ENCODE peak calls at places on chromosomes 16 and 17, in nine cellular contexts. T is GM03348; M is uterus; N is neural progenitor cell; Q is MV-4-11; Y is HS-5; I is T-helper 22 cell; J is activated CD4-positive, alpha-beta T cell treated with anti-CD3 and anti-CD28 coated beads, Interleukin-2, amount 50 U/mL, for 1 hour; G is NCI-H69. P is an unnamed sample.

GRCh38 chr17:69557339-69557738 is 142.8 kb downstream of the MAP2K6 start:
- DNase-seq in T (no peak), M (no peak), N (no peak), Q (no peak), Y (no peak), I (no peak), J (no peak), G (no peak), P (no peak)

GRCh38 chr17:2192367-2193028 is 111.1 kb downstream of the SMG6 start:
- DNase-seq in T (peak), M (peak), N (no peak), Q (peak), Y (peak), I (no peak), J (peak), G (no peak), P (peak)

GRCh38 chr17:493666-494065 is 141.1 kb upstream of the RPH3AL start:
- DNase-seq in T (no peak), M (no peak), N (no peak), Q (no peak), Y (no peak), I (no peak), J (no peak), G (no peak), P (no peak)

GRCh38 chr17:45029096-45029495 is 22.3 kb downstream of the DCAKD start:
- DNase-seq in T (no peak), M (no peak), N (no peak), Q (no peak), Y (no peak), I (no peak), J (no peak), G (no peak), P (no peak)

GRCh38 chr17:10050597-10051101 is 145.6 kb upstream of the RCVRN start:
- DNase-seq in T (peak), M (peak), N (no peak), Q (peak), Y (no peak), I (no peak), J (no peak), G (no peak), P (no peak)

GRCh38 chr17:36598951-36599401 is 2.4 kb upstream of the MRM1 start:
- DNase-seq in T (no peak), M (no peak), N (no peak), Q (no peak), Y (no peak), I (no peak), J (no peak), G (no peak), P (no peak)

GRCh38 chr17:8798176-8799000 is 777 bp downstream of the MFSD6L start:
- DNase-seq in T (no peak), M (no peak), N (no peak), Q (no peak), Y (no peak), I (no peak), J (no peak), G (no peak), P (no peak)

GRCh38 chr17:35254107-35254802 is 11.4 kb downstream of the SLFN5 start:
- DNase-seq in T (peak), M (peak), N (no peak), Q (peak), Y (peak), I (no peak), J (no peak), G (no peak), P (peak)

GRCh38 chr16:66894948-66895696 is 14.8 kb downstream of the PDP2 start:
- DNase-seq in T (peak), M (peak), N (peak), Q (peak), Y (peak), I (no peak), J (peak), G (peak), P (peak)

GRCh38 chr16:68469728-68470460 is 21.6 kb upstream of the SMPD3 start:
- DNase-seq in T (no peak), M (no peak), N (no peak), Q (peak), Y (no peak), I (no peak), J (no peak), G (no peak), P (no peak)

GRCh38 chr16:70527315-70527996 is 3.8 kb downstream of the SF3B3 start:
- DNase-seq in T (no peak), M (no peak), N (no peak), Q (no peak), Y (no peak), I (no peak), J (no peak), G (no peak), P (no peak)

GRCh38 chr17:13885953-13886889 is 183.1 kb upstream of the COX10 start:
- DNase-seq in T (no peak), M (no peak), N (no peak), Q (no peak), Y (no peak), I (no peak), J (no peak), G (no peak), P (no peak)